ENCODE peak calls at places on chromosomes 3 and 15, in eight cellular contexts. A is epithelial cell of esophagus, O is B cell, Q is SK-N-SH, Y is GM13977, K is OCI-LY7, N is adrenal gland, L is activated B cell treated with CpG ODN at 0.5 μM for 24 hours. W is an unnamed sample.

GRCh38 chr3:111069974-111070751 is 1.5 kb upstream of the NECTIN3 start:
- DNase-seq in A (peak), O (no peak), Q (peak), Y (no peak), K (no peak), N (peak), L (no peak), W (no peak)

GRCh38 chr3:42071720-42072582 is 19.2 kb upstream of the TRAK1 start:
- DNase-seq in A (peak), O (no peak), Q (peak), Y (no peak), K (peak), N (peak), L (no peak), W (peak)

GRCh38 chr3:180977498-180977897 is 12.0 kb downstream of the DNAJC19 start:
- DNase-seq in A (no peak), O (no peak), Q (no peak), Y (no peak), K (no peak), N (no peak), L (no peak), W (no peak)

GRCh38 chr15:40398413-40398873 is 7.2 kb upstream of the IVD start:
- DNase-seq in A (no peak), O (no peak), Q (no peak), Y (peak), K (peak), N (no peak), L (no peak), W (no peak)

GRCh38 chr15:75843618-75844610 is 667 bp downstream of the UBE2Q2 start:
- DNase-seq in A (peak), O (peak), Q (peak), Y (peak), K (peak), N (peak), L (peak), W (peak)

GRCh38 chr3:76997733-76998132 is 42.2 kb upstream of the ROBO2 start:
- DNase-seq in A (peak), O (no peak), Q (no peak), Y (no peak), K (no peak), N (no peak), L (no peak), W (no peak)

GRCh38 chr15:58453931-58454793 is 22.4 kb downstream of the LIPC start:
- DNase-seq in A (no peak), O (no peak), Q (no peak), Y (peak), K (no peak), N (no peak), L (no peak), W (no peak)

GRCh38 chr3:47419083-47420043 is 38.5 kb downstream of the PTPN23 start:
- DNase-seq in A (no peak), O (peak), Q (peak), Y (no peak), K (no peak), N (no peak), L (no peak), W (no peak)

GRCh38 chr3:5212625-5213573 is 25.4 kb downstream of the EDEM1 start:
- DNase-seq in A (peak), O (no peak), Q (no peak), Y (no peak), K (no peak), N (no peak), L (no peak), W (no peak)

GRCh38 chr3:40070816-40071215 is 238.7 kb upstream of the EIF1B start:
- DNase-seq in A (peak), O (no peak), Q (no peak), Y (no peak), K (no peak), N (no peak), L (no peak), W (no peak)

GRCh38 chr3:188635258-188636038 is 481.5 kb downstream of the LPP start:
- DNase-seq in A (peak), O (no peak), Q (no peak), Y (no peak), K (no peak), N (no peak), L (no peak), W (no peak)

GRCh38 chr3:110686691-110687090 is 384.9 kb upstream of the NECTIN3 start:
- DNase-seq in A (no peak), O (no peak), Q (no peak), Y (no peak), K (no peak), N (no peak), L (no peak), W (no peak)

GRCh38 chr15:95663156-95663831 is 667.2 kb upstream of the NR2F2 start:
- DNase-seq in A (peak), O (no peak), Q (no peak), Y (no peak), K (no peak), N (no peak), L (no peak), W (no peak)

GRCh38 chr3:65827076-65827475 is 211.6 kb downstream of the MAGI1 start:
- DNase-seq in A (no peak), O (no peak), Q (no peak), Y (no peak), K (no peak), N (no peak), L (no peak), W (no peak)

GRCh38 chr3:172302176-172302575 is 146.1 kb downstream of the GHSR start:
- DNase-seq in A (no peak), O (no peak), Q (no peak), Y (no peak), K (no peak), N (no peak), L (no peak), W (no peak)

GRCh38 chr3:172305552-172305951 is 142.7 kb downstream of the GHSR start:
- DNase-seq in A (peak), O (no peak), Q (no peak), Y (no peak), K (no peak), N (no peak), L (no peak), W (no peak)

GRCh38 chr3:172305974-172306373 is 142.3 kb downstream of the GHSR start:
- DNase-seq in A (no peak), O (no peak), Q (no peak), Y (no peak), K (no peak), N (no peak), L (no peak), W (no peak)

GRCh38 chr3:172303181-172303580 is 145.1 kb downstream of the GHSR start:
- DNase-seq in A (no peak), O (no peak), Q (no peak), Y (no peak), K (no peak), N (no peak), L (no peak), W (no peak)

DNA sequence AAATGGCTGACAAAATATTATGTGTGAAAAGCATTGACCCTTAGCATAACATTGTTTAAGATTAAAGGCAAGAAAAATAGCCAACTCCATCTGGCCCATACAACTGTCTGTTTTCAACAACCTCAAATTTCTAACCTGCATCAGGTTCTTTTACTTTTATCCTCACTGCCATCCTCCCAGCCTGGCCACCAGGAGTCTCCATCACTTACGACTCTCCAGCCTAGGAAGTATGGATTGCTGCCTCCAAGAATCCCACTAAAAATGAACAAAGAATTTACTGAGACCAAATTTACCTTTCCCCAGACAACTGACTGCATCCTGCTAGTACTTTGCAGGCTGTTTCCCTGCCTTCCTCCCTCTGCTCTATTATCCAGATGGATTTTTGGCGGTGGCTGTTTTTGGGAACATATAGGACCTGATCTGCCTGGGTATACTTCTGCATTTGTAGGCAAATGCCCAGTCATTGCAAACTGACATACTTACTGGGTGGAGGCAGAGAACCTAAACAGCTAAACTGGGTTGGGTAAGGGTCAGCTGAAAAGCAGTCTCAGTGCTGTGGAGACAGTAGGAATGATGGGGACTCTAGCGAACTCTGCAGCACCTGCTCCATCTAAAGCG is 144.2 kb downstream of the GHSR start:
- DNase-seq in A (no peak), O (no peak), Q (no peak), Y (no peak), K (no peak), N (no peak), L (no peak), W (no peak)
- TF ChIP-seq CTCF in A (peak), O (no peak), Q (peak), Y (no peak), K (no peak), N (no peak), L (no peak), W (peak)

GRCh38 chr3:38840987-38841386 is 25.0 kb upstream of the SCN10A start:
- DNase-seq in A (no peak), O (no peak), Q (no peak), Y (no peak), K (no peak), N (no peak), L (no peak), W (no peak)

GRCh38 chr3:38842266-38842965 is 26.4 kb upstream of the SCN10A start:
- DNase-seq in A (no peak), O (no peak), Q (no peak), Y (no peak), K (no peak), N (no peak), L (no peak), W (no peak)

DNA sequence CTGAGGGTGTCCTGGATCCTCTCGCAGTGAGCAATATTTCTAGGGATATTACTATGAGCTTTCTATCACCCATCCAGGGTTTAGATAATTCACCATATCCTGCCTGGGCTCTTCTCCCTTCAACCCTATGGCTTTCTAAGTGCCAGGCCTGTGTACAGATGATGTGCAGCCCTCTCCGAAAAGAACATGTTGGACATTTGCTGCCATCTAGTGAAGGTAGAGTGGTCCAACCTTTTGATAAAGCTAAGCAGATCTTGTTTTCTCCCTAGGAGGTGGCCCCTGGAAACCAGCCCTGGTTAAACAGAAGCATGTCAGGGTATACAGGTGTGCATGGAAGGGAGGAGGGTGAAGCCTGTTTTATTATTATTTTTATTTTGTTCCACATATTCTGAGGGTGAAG is 27.9 kb upstream of the SCN10A start:
- DNase-seq in A (peak), O (no peak), Q (peak), Y (no peak), K (peak), N (no peak), L (no peak), W (no peak)
- TF ChIP-seq CTCF in A (peak), O (no peak), Q (peak), Y (peak), K (peak), N (no peak), L (no peak), W (peak)

DNA sequence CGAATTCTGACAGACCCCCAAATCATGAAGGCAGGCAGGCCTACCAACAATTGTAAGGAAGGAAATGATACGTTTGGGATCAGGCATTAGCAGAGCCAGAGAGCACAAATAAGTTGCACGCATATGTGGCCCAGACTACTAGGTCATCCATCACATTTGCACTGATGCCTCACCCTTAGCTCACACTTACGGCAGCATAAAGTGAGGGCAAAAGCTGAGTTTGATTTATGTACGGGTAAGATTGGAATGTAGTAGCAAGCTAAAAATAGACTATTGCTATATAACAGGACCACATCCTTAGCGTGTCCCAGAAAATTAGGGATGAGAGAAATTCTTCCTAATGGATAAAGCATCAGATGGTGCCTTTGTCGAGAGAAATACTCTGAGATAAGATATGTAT is 58.6 kb downstream of the QTRT2 start:
- DNase-seq in A (no peak), O (no peak), Q (no peak), Y (no peak), K (no peak), N (no peak), L (no peak), W (no peak)
- TF ChIP-seq CTCF in A (no peak), O (no peak), Q (no peak), Y (no peak), K (no peak), N (no peak), L (no peak), W (no peak)

GRCh38 chr15:92605225-92605944 is 50.2 kb downstream of the FAM174B start:
- DNase-seq in A (no peak), O (no peak), Q (no peak), Y (no peak), K (no peak), N (no peak), L (no peak), W (no peak)
- TF ChIP-seq CTCF in A (no peak), O (no peak), Q (no peak), Y (no peak), K (no peak), N (no peak), L (no peak), W (no peak)

GRCh38 chr3:36944012-36944640 is 728 bp downstream of the TRANK1 start:
- DNase-seq in A (peak), O (peak), Q (peak), Y (peak), K (peak), N (peak), L (no peak), W (peak)
- TF ChIP-seq CTCF in A (peak), O (no peak), Q (no peak), Y (no peak), K (no peak), N (no peak), L (no peak), W (peak)

GRCh38 chr3:150503402-150504099 is 42.7 kb downstream of the SERP1 start:
- DNase-seq in A (no peak), O (no peak), Q (no peak), Y (no peak), K (no peak), N (no peak), L (no peak), W (no peak)
- TF ChIP-seq CTCF in A (no peak), O (no peak), Q (no peak), Y (no peak), K (no peak), N (no peak), L (no peak), W (no peak)

GRCh38 chr3:55481918-55482495 is 5.1 kb downstream of the WNT5A start:
- DNase-seq in A (no peak), O (no peak), Q (no peak), Y (no peak), K (no peak), N (no peak), L (no peak), W (no peak)
- TF ChIP-seq CTCF in A (peak), O (no peak), Q (no peak), Y (no peak), K (no peak), N (no peak), L (no peak), W (peak)

W was measured in osteocyte.